ENCODE peak calls at places on chromosome 20, in five cellular contexts. M, J, Y, Q and N are unnamed samples. For H3K9me3, the result is how much of the 10 kb centered on the place peaks cover.

GRCh38 chr20:23515250-23515939 is 24.5 kb downstream of the CST8 start:
- DNase-seq in M (no peak), Q (no peak), J (no peak), Y (no peak), N (no peak)

GRCh38 chr20:766906-767305 is 1.4 kb downstream of the SLC52A3 start:
- DNase-seq in Q (no peak), Y (no peak), M (no peak), J (no peak), N (no peak)

GRCh38 chr20:25270829-25271251 is 23.0 kb downstream of the PYGB start:
- DNase-seq in M (peak), J (peak), Q (no peak), Y (no peak), N (peak)

GRCh38 chr20:388034-388994 is 7.8 kb downstream of the TRIB3 start:
- DNase-seq in Q (no peak), M (no peak), Y (no peak), J (no peak), N (no peak)

GRCh38 chr20:58629213-58629575 is 21.9 kb upstream of the STX16 start:
- DNase-seq in M (no peak), J (no peak), Q (no peak), Y (no peak), N (no peak)

GRCh38 chr20:35821807-35822242 is 50.0 kb downstream of the PHF20 start:
- DNase-seq in Q (peak), J (no peak), Y (no peak), M (no peak), N (no peak)

GRCh38 chr20:57390604-57391438 is at the start of gene RBM38:
- DNase-seq in M (peak), J (peak), Y (no peak), Q (peak), N (peak)

GRCh38 chr20:20621191-20621590 is 91.3 kb downstream of the RALGAPA2 start:
- DNase-seq in Y (no peak), Q (no peak), M (no peak), J (no peak), N (no peak)

GRCh38 chr20:48166082-48166835 is 381.0 kb upstream of the SULF2 start:
- DNase-seq in J (no peak), M (no peak), Q (no peak), Y (no peak), N (no peak)

GRCh38 chr20:37228111-37228510 is 33.5 kb downstream of the GHRH start:
- DNase-seq in Y (no peak), Q (peak), J (no peak), M (no peak), N (no peak)

GRCh38 chr20:1952737-1953530 is 40.9 kb downstream of the PDYN start:
- DNase-seq in J (no peak), M (peak), Q (no peak), Y (no peak), N (no peak)

GRCh38 chr20:19284400-19285178 is 72.1 kb downstream of the SLC24A3 start:
- DNase-seq in Y (no peak), Q (no peak), J (no peak), M (peak), N (no peak)
- H3K9me3 ChIP-seq in Y (under half), Q (under half), J (under half), M (under half), N (under half)

GRCh38 chr20:5272268-5272667 is 44.5 kb downstream of the PROKR2 start:
- DNase-seq in Q (no peak), M (no peak), Y (no peak), J (no peak), N (no peak)

GRCh38 chr20:5268449-5268848 is 48.3 kb downstream of the PROKR2 start:
- DNase-seq in M (no peak), Y (no peak), J (no peak), Q (no peak), N (no peak)

GRCh38 chr20:5265339-5265985 is 51.3 kb downstream of the PROKR2 start:
- DNase-seq in M (no peak), J (no peak), Q (no peak), Y (no peak), N (no peak)

GRCh38 chr20:5267092-5267491 is 49.7 kb downstream of the PROKR2 start:
- DNase-seq in J (no peak), Y (no peak), M (no peak), Q (no peak), N (no peak)

GRCh38 chr20:5270608-5271007 is 46.1 kb downstream of the PROKR2 start:
- DNase-seq in Q (no peak), J (no peak), M (no peak), Y (no peak), N (no peak)
- H3K27ac ChIP-seq in Q (no peak), J (no peak), M (no peak), Y (no peak), N (no peak)

GRCh38 chr20:60486345-60486744 is 528.1 kb downstream of the CDH26 start:
- DNase-seq in J (no peak), M (no peak), Q (no peak), Y (no peak), N (no peak)
- TF ChIP-seq CTCF in J (no peak), M (no peak), Q (no peak), Y (no peak), N (no peak)

DNA sequence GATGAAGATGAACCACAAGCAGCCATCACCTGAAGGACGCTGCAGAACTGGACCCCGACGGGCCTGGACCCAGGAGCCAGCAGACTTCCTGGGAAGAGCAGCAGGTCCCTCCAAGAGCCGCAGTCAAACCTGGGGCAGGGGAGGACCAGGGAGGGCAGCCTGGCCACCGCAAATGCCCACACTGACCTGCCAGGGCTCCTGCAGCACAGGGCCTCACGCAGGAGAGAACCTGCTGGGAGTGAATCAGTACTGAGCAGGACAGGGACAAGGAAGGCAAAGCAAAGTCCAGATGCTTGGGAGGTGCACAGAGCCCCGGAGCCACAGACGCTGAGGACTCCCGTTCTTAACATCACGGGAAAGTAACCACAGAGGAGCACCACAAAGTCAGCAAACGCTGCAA is 75.2 kb downstream of the TAF4 start:
- DNase-seq in Q (no peak), M (no peak), J (no peak), Y (no peak), N (no peak)
- H3K9me3 ChIP-seq in Q (under half), M (under half), J (under half), Y (under half), N (under half)

GRCh38 chr20:63679799-63680305 is 16.6 kb upstream of the TNFRSF6B start:
- DNase-seq in Y (no peak), J (no peak), M (no peak), Q (no peak), N (no peak)
- H3K27ac ChIP-seq in Y (peak), J (no peak), M (no peak), Q (no peak), N (no peak)

DNA sequence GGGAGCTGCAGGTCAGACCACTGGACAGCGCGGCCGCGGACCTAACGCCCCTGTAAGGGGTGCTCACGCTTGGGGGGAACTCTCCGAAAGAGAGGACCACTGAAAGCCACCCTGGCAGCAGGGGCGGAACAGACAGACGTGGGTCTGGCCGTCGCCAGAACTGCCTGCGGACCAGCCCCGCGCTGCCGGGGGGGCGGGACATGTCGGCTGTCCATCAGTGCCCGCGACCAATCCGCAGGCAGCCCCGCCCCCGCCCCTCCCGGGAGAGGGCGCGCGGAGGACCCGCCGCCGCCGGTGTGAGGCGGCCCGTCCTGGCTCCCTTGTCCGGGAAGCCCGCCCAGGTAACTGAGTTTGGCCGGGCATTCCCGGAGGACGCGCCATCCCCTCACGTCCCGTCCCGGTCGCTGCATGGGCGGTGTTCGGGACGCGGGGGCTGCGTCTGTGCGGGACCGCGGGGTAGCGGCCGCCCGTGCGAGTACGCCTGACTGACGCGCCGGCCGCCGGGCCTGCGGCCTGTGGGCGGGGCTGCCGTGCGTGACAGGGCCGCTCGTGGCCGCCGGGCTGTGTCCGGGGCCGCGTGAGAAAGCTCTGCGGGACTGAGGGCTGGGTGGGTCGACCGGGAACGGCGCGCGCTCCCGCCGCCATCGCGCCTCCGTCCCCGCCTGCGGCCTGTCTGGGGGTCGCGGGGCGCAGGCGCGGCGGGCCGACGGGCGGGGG is 490 bp upstream of the PLCG1 start:
- DNase-seq in M (peak), J (peak), Q (peak), Y (peak), N (peak)
- TF ChIP-seq CTCF in M (no peak), J (no peak), Q (no peak), Y (peak), N (no peak)

GRCh38 chr20:31497838-31498540 is 16.3 kb upstream of the HM13 start:
- DNase-seq in M (no peak), Q (peak), J (peak), Y (no peak), N (no peak)
- H3K9me3 ChIP-seq in M (under half), Q (under half), J (under half), Y (under half), N (under half)

DNA sequence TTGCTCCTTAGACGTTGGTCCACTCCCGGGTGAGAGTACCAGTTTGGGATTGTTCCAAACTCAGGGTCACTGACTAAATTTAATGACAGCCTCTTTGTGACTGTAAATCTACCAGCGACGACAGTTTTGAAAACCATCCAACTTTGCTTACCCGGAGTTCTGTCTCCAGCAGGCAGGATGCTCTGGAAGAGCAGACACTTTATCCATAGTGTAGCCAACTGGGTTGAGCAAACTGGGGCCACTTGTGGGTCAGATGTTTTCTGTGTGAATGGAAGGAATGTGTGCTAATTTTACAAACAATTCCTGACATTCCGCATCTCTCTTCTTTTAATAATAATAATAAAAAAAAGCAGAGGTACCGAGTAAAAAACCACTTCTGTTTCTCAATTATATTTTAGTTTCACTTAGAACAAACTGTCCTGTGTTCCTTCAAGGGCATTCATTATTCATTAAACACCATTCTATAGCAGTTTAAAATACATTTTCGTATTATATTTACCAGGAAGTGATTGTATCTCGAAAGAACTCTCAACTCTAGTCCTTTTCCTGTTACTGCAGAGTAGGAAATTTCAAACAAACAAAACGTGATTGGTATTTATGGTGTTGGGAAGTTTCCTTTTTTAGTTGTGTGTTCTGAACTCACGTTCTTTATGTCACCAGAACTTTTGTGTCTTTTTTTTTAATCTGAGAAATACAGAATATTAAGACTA is 139.7 kb upstream of the BTBD3 start:
- DNase-seq in Y (no peak), J (no peak), M (no peak), Q (peak), N (no peak)
- H3K27ac ChIP-seq in Y (no peak), J (peak), M (no peak), Q (no peak), N (no peak)

GRCh38 chr20:11810316-11811130 is 107.2 kb upstream of the BTBD3 start:
- DNase-seq in Q (peak), J (no peak), Y (no peak), M (no peak), N (no peak)

GRCh38 chr20:11807070-11807741 is 110.5 kb upstream of the BTBD3 start:
- DNase-seq in Y (no peak), J (no peak), Q (peak), M (no peak), N (no peak)
- TF ChIP-seq CTCF in Y (no peak), J (no peak), Q (no peak), M (no peak), N (no peak)